ENCODE peak calls at places on chromosomes 4 and X, in eight cellular contexts. One of them, this sample, is unnamed.

GRCh38 chr4:163959932-163960331 is 465.4 kb downstream of the TMA16 start:
- DNase-seq in type B pancreatic cell: no peak
- DNase-seq in ascending aorta: no peak
- DNase-seq in body of pancreas: no peak
- DNase-seq in tibial artery: no peak
- DNase-seq in HFFc6: no peak
- DNase-seq in AG10803: no peak
- DNase-seq in GM13977: no peak
- DNase-seq in this sample: no peak

GRCh38 chrX:120308558-120308957 is 2.7 kb downstream of the TMEM255A start:
- DNase-seq in HFFc6: no peak
- DNase-seq in type B pancreatic cell: no peak
- DNase-seq in GM13977: no peak
- DNase-seq in AG10803: no peak
- DNase-seq in ascending aorta: no peak
- DNase-seq in tibial artery: no peak
- DNase-seq in body of pancreas: no peak
- DNase-seq in this sample: no peak

GRCh38 chr4:184653650-184654049 is 4.1 kb downstream of the PRIMPOL start:
- DNase-seq in type B pancreatic cell: no peak
- DNase-seq in HFFc6: peak
- DNase-seq in tibial artery: no peak
- DNase-seq in ascending aorta: no peak
- DNase-seq in body of pancreas: no peak
- DNase-seq in GM13977: no peak
- DNase-seq in AG10803: peak
- DNase-seq in this sample: no peak

GRCh38 chr4:110850461-110851447 is 227.9 kb upstream of the PITX2 start:
- DNase-seq in ascending aorta: no peak
- DNase-seq in GM13977: no peak
- DNase-seq in body of pancreas: peak
- DNase-seq in AG10803: no peak
- DNase-seq in tibial artery: no peak
- DNase-seq in HFFc6: no peak
- DNase-seq in type B pancreatic cell: no peak
- DNase-seq in this sample: no peak

GRCh38 chr4:154686838-154687237 is 57.0 kb upstream of the LRAT start:
- DNase-seq in HFFc6: no peak
- DNase-seq in AG10803: no peak
- DNase-seq in body of pancreas: no peak
- DNase-seq in tibial artery: no peak
- DNase-seq in type B pancreatic cell: no peak
- DNase-seq in GM13977: no peak
- DNase-seq in ascending aorta: no peak
- DNase-seq in this sample: no peak

GRCh38 chr4:8135666-8136065 is 22.9 kb downstream of the ABLIM2 start:
- DNase-seq in ascending aorta: no peak
- DNase-seq in type B pancreatic cell: no peak
- DNase-seq in HFFc6: no peak
- DNase-seq in tibial artery: no peak
- DNase-seq in AG10803: no peak
- DNase-seq in body of pancreas: no peak
- DNase-seq in GM13977: no peak
- DNase-seq in this sample: no peak

GRCh38 chr4:66991521-66991920 is 553.8 kb downstream of the CENPC start:
- DNase-seq in ascending aorta: no peak
- DNase-seq in GM13977: no peak
- DNase-seq in AG10803: no peak
- DNase-seq in body of pancreas: no peak
- DNase-seq in tibial artery: no peak
- DNase-seq in type B pancreatic cell: no peak
- DNase-seq in HFFc6: no peak
- DNase-seq in this sample: no peak

GRCh38 chrX:41824551-41824950 is 98.8 kb downstream of the CASK start:
- DNase-seq in tibial artery: no peak
- DNase-seq in HFFc6: peak
- DNase-seq in body of pancreas: no peak
- DNase-seq in AG10803: peak
- DNase-seq in GM13977: no peak
- DNase-seq in ascending aorta: no peak
- DNase-seq in type B pancreatic cell: no peak
- DNase-seq in this sample: no peak

GRCh38 chrX:134569306-134569705 is 89.0 kb downstream of the PLAC1 start:
- DNase-seq in AG10803: no peak
- DNase-seq in GM13977: no peak
- DNase-seq in ascending aorta: no peak
- DNase-seq in body of pancreas: no peak
- DNase-seq in type B pancreatic cell: no peak
- DNase-seq in HFFc6: no peak
- DNase-seq in tibial artery: no peak
- DNase-seq in this sample: no peak

GRCh38 chr4:76341063-76341462 is 34.5 kb downstream of the STBD1 start:
- DNase-seq in tibial artery: no peak
- DNase-seq in HFFc6: peak
- DNase-seq in AG10803: peak
- DNase-seq in type B pancreatic cell: no peak
- DNase-seq in body of pancreas: no peak
- DNase-seq in GM13977: no peak
- DNase-seq in ascending aorta: no peak
- DNase-seq in this sample: no peak

GRCh38 chr4:175308236-175308635 is 390.1 kb downstream of the ADAM29 start:
- DNase-seq in body of pancreas: no peak
- DNase-seq in tibial artery: no peak
- DNase-seq in HFFc6: no peak
- DNase-seq in GM13977: no peak
- DNase-seq in type B pancreatic cell: no peak
- DNase-seq in ascending aorta: no peak
- DNase-seq in AG10803: peak
- DNase-seq in this sample: no peak

GRCh38 chrX:39689374-39690104 is 408.2 kb downstream of the BCOR start:
- DNase-seq in GM13977: no peak
- DNase-seq in ascending aorta: no peak
- DNase-seq in AG10803: no peak
- DNase-seq in tibial artery: no peak
- DNase-seq in type B pancreatic cell: no peak
- DNase-seq in HFFc6: no peak
- DNase-seq in body of pancreas: no peak
- DNase-seq in this sample: no peak

GRCh38 chrX:68511255-68511654 is 12.4 kb downstream of the YIPF6 start:
- DNase-seq in type B pancreatic cell: no peak
- DNase-seq in ascending aorta: no peak
- DNase-seq in GM13977: peak
- DNase-seq in AG10803: peak
- DNase-seq in HFFc6: no peak
- DNase-seq in tibial artery: no peak
- DNase-seq in body of pancreas: peak
- DNase-seq in this sample: no peak

GRCh38 chr4:113146876-113147358 is 97.5 kb downstream of the ANK2 start:
- DNase-seq in tibial artery: no peak
- DNase-seq in AG10803: peak
- DNase-seq in GM13977: peak
- DNase-seq in body of pancreas: no peak
- DNase-seq in ascending aorta: no peak
- DNase-seq in type B pancreatic cell: no peak
- DNase-seq in HFFc6: no peak
- DNase-seq in this sample: no peak

GRCh38 chrX:48891402-48892288 is 5.9 kb downstream of the TIMM17B start:
- DNase-seq in HFFc6: peak
- DNase-seq in ascending aorta: peak
- DNase-seq in type B pancreatic cell: peak
- DNase-seq in body of pancreas: peak
- DNase-seq in tibial artery: peak
- DNase-seq in AG10803: peak
- DNase-seq in GM13977: peak
- DNase-seq in this sample: peak

GRCh38 chrX:12979630-12980015 is 4.7 kb downstream of the TMSB4X start:
- DNase-seq in body of pancreas: no peak
- DNase-seq in type B pancreatic cell: no peak
- DNase-seq in tibial artery: no peak
- DNase-seq in ascending aorta: no peak
- DNase-seq in GM13977: no peak
- DNase-seq in HFFc6: no peak
- DNase-seq in AG10803: no peak
- DNase-seq in this sample: no peak

GRCh38 chr4:7161721-7162214 is 30.6 kb upstream of the SORCS2 start:
- DNase-seq in AG10803: peak
- DNase-seq in type B pancreatic cell: no peak
- DNase-seq in body of pancreas: peak
- DNase-seq in GM13977: no peak
- DNase-seq in ascending aorta: no peak
- DNase-seq in tibial artery: no peak
- DNase-seq in HFFc6: no peak
- DNase-seq in this sample: no peak

DNA sequence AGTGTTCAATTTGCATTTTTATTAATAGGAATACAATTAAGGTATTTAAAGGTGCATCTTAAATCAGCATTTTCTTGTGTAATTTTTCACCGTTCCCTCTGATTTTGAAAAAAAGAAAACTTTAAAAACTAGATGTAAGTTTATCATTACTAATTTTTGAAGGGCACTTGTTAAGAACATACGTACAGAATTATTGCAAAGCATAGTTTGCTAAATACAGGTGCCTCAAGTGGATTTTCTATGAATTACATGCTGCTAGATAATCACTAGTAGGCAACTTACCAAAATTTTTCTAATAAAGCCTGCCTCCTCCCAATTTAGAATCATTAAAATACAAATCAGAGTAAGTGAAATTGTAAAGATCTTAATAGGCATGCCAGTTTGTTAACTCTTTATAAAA is 8.5 kb downstream of the CNKSR2 start:
- DNase-seq in HFFc6: no peak
- DNase-seq in body of pancreas: no peak
- DNase-seq in ascending aorta: no peak
- DNase-seq in type B pancreatic cell: no peak
- DNase-seq in tibial artery: no peak
- DNase-seq in AG10803: no peak
- DNase-seq in GM13977: no peak
- DNase-seq in this sample: no peak
- TF ChIP-seq CTCF in HFFc6: no peak
- TF ChIP-seq CTCF in body of pancreas: peak
- TF ChIP-seq CTCF in ascending aorta: peak
- TF ChIP-seq CTCF in type B pancreatic cell: peak
- TF ChIP-seq CTCF in tibial artery: no peak
- TF ChIP-seq CTCF in AG10803: peak
- TF ChIP-seq CTCF in GM13977: no peak
- TF ChIP-seq CTCF in this sample: no peak

GRCh38 chr4:104353481-104353880 is 141.2 kb downstream of the CXXC4 start:
- DNase-seq in GM13977: no peak
- DNase-seq in body of pancreas: no peak
- DNase-seq in AG10803: no peak
- DNase-seq in tibial artery: no peak
- DNase-seq in type B pancreatic cell: no peak
- DNase-seq in ascending aorta: no peak
- DNase-seq in HFFc6: no peak
- DNase-seq in this sample: no peak

GRCh38 chr4:104351696-104352095 is 143.0 kb downstream of the CXXC4 start:
- DNase-seq in GM13977: no peak
- DNase-seq in ascending aorta: no peak
- DNase-seq in AG10803: no peak
- DNase-seq in type B pancreatic cell: no peak
- DNase-seq in body of pancreas: no peak
- DNase-seq in tibial artery: no peak
- DNase-seq in HFFc6: no peak
- DNase-seq in this sample: no peak

GRCh38 chr4:104352211-104352610 is 142.5 kb downstream of the CXXC4 start:
- DNase-seq in body of pancreas: no peak
- DNase-seq in ascending aorta: no peak
- DNase-seq in AG10803: no peak
- DNase-seq in type B pancreatic cell: no peak
- DNase-seq in tibial artery: no peak
- DNase-seq in GM13977: no peak
- DNase-seq in HFFc6: no peak
- DNase-seq in this sample: no peak
- TF ChIP-seq CTCF in body of pancreas: no peak
- TF ChIP-seq CTCF in ascending aorta: no peak
- TF ChIP-seq CTCF in AG10803: no peak
- TF ChIP-seq CTCF in type B pancreatic cell: peak
- TF ChIP-seq CTCF in tibial artery: no peak
- TF ChIP-seq CTCF in GM13977: peak
- TF ChIP-seq CTCF in HFFc6: no peak
- TF ChIP-seq CTCF in this sample: no peak

DNA sequence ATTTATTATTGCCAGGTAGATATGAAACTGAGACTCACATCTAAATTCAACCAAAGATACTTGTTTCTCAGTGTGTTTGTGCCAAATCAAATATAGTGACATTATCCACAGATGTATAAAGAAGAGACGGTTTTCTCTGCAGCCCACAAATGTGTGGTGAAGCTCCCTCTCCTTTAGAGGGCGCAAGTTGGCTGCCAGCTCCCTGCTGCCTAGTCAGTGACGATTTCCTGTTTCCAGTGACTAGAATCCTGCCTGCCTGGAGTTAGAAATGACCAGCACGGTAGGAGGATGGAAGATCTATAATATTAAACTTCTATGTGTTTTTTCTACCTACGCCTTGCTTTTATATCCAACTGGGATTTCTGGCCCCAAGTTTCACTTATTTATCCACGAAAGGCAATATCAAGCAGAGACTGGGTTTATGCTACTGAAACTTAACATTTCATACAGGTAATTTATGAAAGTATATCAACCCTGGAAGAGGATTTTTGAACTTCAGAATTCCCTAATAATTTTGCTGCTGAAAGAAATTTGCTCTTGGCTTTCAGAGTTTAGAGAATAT is 1793.7 kb upstream of the TENM3 start:
- DNase-seq in ascending aorta: no peak
- DNase-seq in body of pancreas: no peak
- DNase-seq in type B pancreatic cell: no peak
- DNase-seq in AG10803: no peak
- DNase-seq in HFFc6: no peak
- DNase-seq in GM13977: no peak
- DNase-seq in tibial artery: no peak
- DNase-seq in this sample: no peak
- TF ChIP-seq CTCF in ascending aorta: no peak
- TF ChIP-seq CTCF in body of pancreas: peak
- TF ChIP-seq CTCF in type B pancreatic cell: peak
- TF ChIP-seq CTCF in AG10803: no peak
- TF ChIP-seq CTCF in HFFc6: no peak
- TF ChIP-seq CTCF in GM13977: peak
- TF ChIP-seq CTCF in tibial artery: no peak
- TF ChIP-seq CTCF in this sample: no peak

DNA sequence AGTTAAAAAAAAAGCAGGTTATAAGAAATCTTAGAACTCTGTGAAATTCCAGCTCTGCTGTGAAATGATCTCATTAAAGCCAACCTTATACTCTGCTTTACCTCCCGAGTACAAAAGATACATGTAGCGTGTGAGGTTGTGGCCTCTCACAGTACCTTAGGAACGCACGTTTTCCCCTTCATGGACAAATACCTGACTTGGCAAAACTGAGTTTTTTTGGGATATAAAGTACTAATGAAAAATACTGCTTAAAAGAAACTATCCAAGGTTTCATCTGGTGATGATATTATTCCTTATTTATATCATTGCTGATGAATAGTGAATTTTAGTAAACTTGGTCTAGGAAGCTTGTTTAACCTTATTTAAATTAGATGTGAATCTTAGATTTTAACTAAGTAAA is 48.9 kb downstream of the WWC2 start:
- DNase-seq in body of pancreas: no peak
- DNase-seq in type B pancreatic cell: no peak
- DNase-seq in AG10803: no peak
- DNase-seq in tibial artery: no peak
- DNase-seq in GM13977: no peak
- DNase-seq in ascending aorta: no peak
- DNase-seq in HFFc6: no peak
- DNase-seq in this sample: no peak
- TF ChIP-seq CTCF in body of pancreas: no peak
- TF ChIP-seq CTCF in type B pancreatic cell: no peak
- TF ChIP-seq CTCF in AG10803: no peak
- TF ChIP-seq CTCF in tibial artery: no peak
- TF ChIP-seq CTCF in GM13977: no peak
- TF ChIP-seq CTCF in ascending aorta: no peak
- TF ChIP-seq CTCF in HFFc6: no peak
- TF ChIP-seq CTCF in this sample: no peak